ENCODE peak calls at places on chromosomes 16 and 17, in five cellular contexts. One of them, this sample, is unnamed.

GRCh38 chr17:29590261-29590978 is 972 bp upstream of the GIT1 start:
- DNase-seq in heart left ventricle: peak
- DNase-seq in tibial artery: no peak
- DNase-seq in astrocyte: peak
- DNase-seq in heart right ventricle: peak
- DNase-seq in this sample: no peak

GRCh38 chr16:50208460-50208931 is 55.4 kb downstream of the TENT4B start:
- DNase-seq in heart left ventricle: no peak
- DNase-seq in tibial artery: no peak
- DNase-seq in astrocyte: peak
- DNase-seq in heart right ventricle: no peak
- DNase-seq in this sample: no peak

GRCh38 chr16:17396762-17397498 is 73.8 kb downstream of the XYLT1 start:
- DNase-seq in heart left ventricle: no peak
- DNase-seq in tibial artery: peak
- DNase-seq in astrocyte: peak
- DNase-seq in heart right ventricle: peak
- DNase-seq in this sample: peak

GRCh38 chr16:54939537-54940278 is 9.0 kb downstream of the IRX5 start:
- DNase-seq in heart left ventricle: no peak
- DNase-seq in tibial artery: no peak
- DNase-seq in astrocyte: no peak
- DNase-seq in heart right ventricle: peak
- DNase-seq in this sample: no peak

GRCh38 chr16:27214084-27214961 is 11.0 kb downstream of the KDM8 start:
- DNase-seq in heart left ventricle: no peak
- DNase-seq in tibial artery: no peak
- DNase-seq in astrocyte: no peak
- DNase-seq in heart right ventricle: no peak
- DNase-seq in this sample: peak

GRCh38 chr17:65941500-65941899 is 250.4 kb downstream of the CEP112 start:
- DNase-seq in heart left ventricle: no peak
- DNase-seq in tibial artery: no peak
- DNase-seq in astrocyte: no peak
- DNase-seq in heart right ventricle: no peak
- DNase-seq in this sample: no peak

GRCh38 chr17:58710948-58711552 is 18.6 kb downstream of the RAD51C start:
- DNase-seq in heart left ventricle: no peak
- DNase-seq in tibial artery: no peak
- DNase-seq in astrocyte: peak
- DNase-seq in heart right ventricle: peak
- DNase-seq in this sample: peak

GRCh38 chr16:70254095-70254964 is 2.6 kb upstream of the EXOSC6 start:
- DNase-seq in heart left ventricle: no peak
- DNase-seq in tibial artery: no peak
- DNase-seq in astrocyte: no peak
- DNase-seq in heart right ventricle: no peak
- DNase-seq in this sample: no peak

GRCh38 chr17:62140376-62140775 is 75.3 kb upstream of the MED13 start:
- DNase-seq in heart left ventricle: no peak
- DNase-seq in tibial artery: no peak
- DNase-seq in astrocyte: no peak
- DNase-seq in heart right ventricle: no peak
- DNase-seq in this sample: no peak

GRCh38 chr16:78925071-78925714 is 675.3 kb downstream of the MAF start:
- DNase-seq in heart left ventricle: no peak
- DNase-seq in tibial artery: no peak
- DNase-seq in astrocyte: no peak
- DNase-seq in heart right ventricle: peak
- DNase-seq in this sample: peak

GRCh38 chr17:17320188-17320910 is 17.2 kb downstream of the NT5M start:
- DNase-seq in heart left ventricle: peak
- DNase-seq in tibial artery: no peak
- DNase-seq in astrocyte: no peak
- DNase-seq in heart right ventricle: no peak
- DNase-seq in this sample: peak

GRCh38 chr16:89161763-89162162 is 9.8 kb upstream of the CDH15 start:
- DNase-seq in heart left ventricle: no peak
- DNase-seq in tibial artery: no peak
- DNase-seq in astrocyte: no peak
- DNase-seq in heart right ventricle: no peak
- DNase-seq in this sample: no peak

GRCh38 chr17:44167181-44167861 is 3.2 kb upstream of the ASB16 start:
- DNase-seq in heart left ventricle: no peak
- DNase-seq in tibial artery: no peak
- DNase-seq in astrocyte: no peak
- DNase-seq in heart right ventricle: no peak
- DNase-seq in this sample: no peak

GRCh38 chr17:2093349-2093748 is 38.4 kb downstream of the HIC1 start:
- DNase-seq in heart left ventricle: no peak
- DNase-seq in tibial artery: no peak
- DNase-seq in astrocyte: no peak
- DNase-seq in heart right ventricle: no peak
- DNase-seq in this sample: peak

GRCh38 chr16:89402962-89403361 is 87.4 kb downstream of the ANKRD11 start:
- DNase-seq in heart left ventricle: no peak
- DNase-seq in tibial artery: no peak
- DNase-seq in astrocyte: no peak
- DNase-seq in heart right ventricle: no peak
- DNase-seq in this sample: no peak

GRCh38 chr16:67881557-67882220 is 3.0 kb upstream of the NRN1L start:
- DNase-seq in heart left ventricle: peak
- DNase-seq in tibial artery: no peak
- DNase-seq in astrocyte: no peak
- DNase-seq in heart right ventricle: peak
- DNase-seq in this sample: no peak
- H3K27ac ChIP-seq in heart left ventricle: peak
- H3K27ac ChIP-seq in tibial artery: no peak
- H3K27ac ChIP-seq in astrocyte: no peak
- H3K27ac ChIP-seq in heart right ventricle: peak
- H3K27ac ChIP-seq in this sample: no peak

DNA sequence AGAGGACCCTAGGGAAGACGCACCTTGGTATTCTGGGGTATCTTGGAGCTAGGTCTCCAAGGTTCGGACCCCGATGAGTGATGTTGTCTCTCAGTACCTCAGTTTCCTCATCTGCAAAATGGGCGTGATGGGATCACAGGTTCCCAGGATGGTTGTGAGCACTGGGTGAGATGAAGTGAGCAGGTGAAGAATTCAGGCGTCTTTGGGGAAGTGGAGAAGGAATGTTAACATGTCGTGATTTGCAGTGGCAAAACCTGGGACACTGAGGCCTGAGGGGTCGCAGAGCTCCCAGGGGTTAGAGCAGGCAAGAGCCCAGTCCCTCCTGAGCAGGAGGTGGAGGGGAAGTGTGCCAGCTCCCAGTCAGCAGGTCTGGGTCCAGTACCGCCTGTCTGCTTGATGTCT is 215.1 kb upstream of the GSE1 start:
- DNase-seq in heart left ventricle: peak
- DNase-seq in tibial artery: peak
- DNase-seq in astrocyte: no peak
- DNase-seq in heart right ventricle: no peak
- DNase-seq in this sample: no peak
- H3K27ac ChIP-seq in heart left ventricle: no peak
- H3K27ac ChIP-seq in tibial artery: no peak
- H3K27ac ChIP-seq in astrocyte: no peak
- H3K27ac ChIP-seq in heart right ventricle: no peak
- H3K27ac ChIP-seq in this sample: no peak

GRCh38 chr16:87963400-87963799 is 12.2 kb downstream of the BANP start:
- DNase-seq in heart left ventricle: peak
- DNase-seq in tibial artery: no peak
- DNase-seq in astrocyte: peak
- DNase-seq in heart right ventricle: peak
- DNase-seq in this sample: no peak
- H3K27ac ChIP-seq in heart left ventricle: peak
- H3K27ac ChIP-seq in tibial artery: no peak
- H3K27ac ChIP-seq in astrocyte: peak
- H3K27ac ChIP-seq in heart right ventricle: peak
- H3K27ac ChIP-seq in this sample: peak

GRCh38 chr16:886084-886543 is 84.7 kb downstream of the LMF1 start:
- DNase-seq in heart left ventricle: no peak
- DNase-seq in tibial artery: no peak
- DNase-seq in astrocyte: no peak
- DNase-seq in heart right ventricle: no peak
- DNase-seq in this sample: no peak
- H3K27ac ChIP-seq in heart left ventricle: no peak
- H3K27ac ChIP-seq in tibial artery: no peak
- H3K27ac ChIP-seq in astrocyte: no peak
- H3K27ac ChIP-seq in heart right ventricle: no peak
- H3K27ac ChIP-seq in this sample: no peak

GRCh38 chr17:74042241-74042640 is 161.2 kb upstream of the RPL38 start:
- DNase-seq in heart left ventricle: no peak
- DNase-seq in tibial artery: no peak
- DNase-seq in astrocyte: no peak
- DNase-seq in heart right ventricle: no peak
- DNase-seq in this sample: no peak
- H3K27ac ChIP-seq in heart left ventricle: no peak
- H3K27ac ChIP-seq in tibial artery: no peak
- H3K27ac ChIP-seq in astrocyte: no peak
- H3K27ac ChIP-seq in heart right ventricle: no peak
- H3K27ac ChIP-seq in this sample: no peak